ENCODE peak calls at places on chromosomes 4 and X, in ten cellular contexts. Y, X, P, N, C, T, H, A, I and E are unnamed samples.

GRCh38 chrX:25873196-25873595 is 264.9 kb upstream of the MAGEB18 start:
- DNase-seq in Y (no peak), X (no peak), T (peak; percentile 95), P (no peak), H (no peak), A (peak; percentile 45), C (no peak), I (peak; percentile 57), N (no peak), E (no peak)

GRCh38 chr4:117692538-117692937 is 341.7 kb upstream of the NDST3 start:
- DNase-seq in H (no peak), P (no peak), I (no peak), Y (no peak), A (no peak), C (no peak), X (no peak), N (no peak), T (no peak), E (no peak)

GRCh38 chr4:112704991-112705845 is 68.3 kb downstream of the LARP7 start:
- DNase-seq in P (peak; percentile 18), A (peak; percentile 52), X (peak; percentile 24), H (no peak), Y (peak; percentile 58), I (peak; percentile 18), T (peak; percentile 74), N (peak; percentile 87), C (peak; percentile 46), E (peak; percentile 75)

GRCh38 chrX:37712458-37712857 is 26.9 kb downstream of the XK start:
- DNase-seq in N (no peak), C (no peak), P (no peak), X (no peak), I (no peak), T (peak; percentile 60), Y (no peak), H (no peak), A (peak; percentile 4), E (peak; percentile 21)

GRCh38 chrX:44829836-44830235 is 14.0 kb upstream of the DUSP21 start:
- DNase-seq in I (no peak), C (no peak), Y (no peak), H (no peak), X (no peak), N (no peak), P (no peak), A (no peak), T (no peak), E (no peak)

GRCh38 chrX:72247206-72247944 is 8.5 kb upstream of the ERCC6L start:
- DNase-seq in I (no peak), N (peak; percentile 52), H (no peak), C (no peak), X (no peak), T (no peak), A (peak; percentile 51), P (no peak), Y (peak; percentile 27), E (no peak)

GRCh38 chrX:105314468-105314867 is 94.0 kb upstream of the TEX13A start:
- DNase-seq in A (peak; percentile 66), C (no peak), H (no peak), I (no peak), Y (peak; percentile 23), N (no peak), X (no peak), T (peak; percentile 79), P (no peak), E (peak; percentile 34)

GRCh38 chr4:154231796-154232478 is 259.7 kb downstream of the DCHS2 start:
- DNase-seq in C (no peak), Y (no peak), I (no peak), A (no peak), T (no peak), P (no peak), X (no peak), H (no peak), N (no peak), E (no peak)

GRCh38 chr4:80189956-80190671 is 7.2 kb upstream of the PRDM8 start:
- DNase-seq in C (no peak), A (peak; percentile 58), I (no peak), T (peak; percentile 54), P (no peak), X (no peak), H (no peak), N (no peak), Y (peak; percentile 68), E (no peak)

GRCh38 chr4:22787753-22788389 is 95.1 kb downstream of the GBA3 start:
- DNase-seq in N (no peak), P (no peak), X (no peak), A (no peak), H (no peak), T (no peak), C (no peak), Y (no peak), I (no peak), E (peak; percentile 43)

GRCh38 chr4:123562994-123563745 is 166.6 kb downstream of the SPRY1 start:
- DNase-seq in P (no peak), H (no peak), Y (peak; percentile 34), I (no peak), A (no peak), X (no peak), T (peak; percentile 63), N (no peak), C (no peak), E (no peak)

GRCh38 chrX:51814066-51814465 is 70.8 kb downstream of the GSPT2 start:
- DNase-seq in C (no peak), Y (no peak), X (no peak), P (no peak), T (no peak), N (no peak), I (no peak), H (no peak), A (no peak), E (no peak)

GRCh38 chrX:15820106-15821073 is 30.1 kb downstream of the ZRSR2 start:
- DNase-seq in X (no peak), I (no peak), Y (peak; percentile 71), H (no peak), T (no peak), C (no peak), N (no peak), P (no peak), A (peak; percentile 56), E (peak; percentile 17)

GRCh38 chrX:11641368-11641767 is 24.4 kb downstream of the ARHGAP6 start:
- DNase-seq in X (no peak), I (no peak), C (no peak), Y (no peak), T (no peak), P (no peak), H (no peak), A (peak; percentile 52), N (no peak), E (no peak)

GRCh38 chr4:188042191-188042590 is 46.6 kb downstream of the ZFP42 start:
- DNase-seq in H (no peak), I (no peak), C (no peak), P (no peak), T (no peak), Y (no peak), A (no peak), N (no peak), X (no peak), E (no peak)

GRCh38 chr4:125750827-125751466 is 436.2 kb downstream of the FAT4 start:
- DNase-seq in P (peak; percentile 17), Y (peak; percentile 54), N (peak; percentile 51), X (no peak), A (peak; percentile 69), I (no peak), C (no peak), H (no peak), T (no peak), E (peak; percentile 63)

GRCh38 chr4:10186228-10187214 is 69.9 kb upstream of the WDR1 start:
- DNase-seq in A (no peak), Y (no peak), T (no peak), C (no peak), X (no peak), H (no peak), I (no peak), P (no peak), N (peak; percentile 14), E (no peak)

GRCh38 chr4:119103263-119103662 is 32.4 kb upstream of the MYOZ2 start:
- DNase-seq in P (peak; percentile 69), T (peak; percentile 96), X (peak; percentile 50), N (no peak), C (no peak), H (no peak), A (peak; percentile 99), Y (peak; percentile 99), I (peak; percentile 99), E (peak; percentile 97)

GRCh38 chr4:113435893-113436292 is 325.6 kb downstream of the CAMK2D start:
- DNase-seq in I (peak; percentile 69), H (no peak), A (peak; percentile 83), N (no peak), P (no peak), C (peak; percentile 16), Y (peak; percentile 75), X (no peak), T (peak; percentile 91), E (peak; percentile 92)

GRCh38 chrX:113947548-113947947 is 636.3 kb upstream of the HTR2C start:
- DNase-seq in X (no peak), C (no peak), Y (no peak), H (no peak), P (no peak), I (no peak), A (no peak), N (peak; percentile 18), T (peak; percentile 6), E (no peak)
- TF ChIP-seq CTCF in X (no peak), C (no peak), Y (no peak), H (no peak), P (no peak), I (peak; percentile 12), A (no peak), N (no peak), T (peak; percentile 6), E (no peak)

GRCh38 chrX:69538321-69538876 is 34.3 kb downstream of the NALF2 start:
- DNase-seq in N (peak; percentile 77), Y (peak; percentile 16), C (peak; percentile 83), X (peak; percentile 78), H (peak; percentile 59), I (no peak), P (peak; percentile 70), A (peak; percentile 58), T (peak; percentile 62), E (peak; percentile 19)
- H3K4me3 ChIP-seq in N (peak overlapping the region; percentile 15), Y (no peak overlapping the region), C (peak overlapping the region; percentile 59), X (peak overlapping the region; percentile 66), H (no peak overlapping the region), I (peak overlapping the region; percentile 33), P (peak overlapping the region; percentile 55), A (peak overlapping the region; percentile 27), T (peak overlapping the region; percentile 36), E (peak overlapping the region; percentile 29)

GRCh38 chrX:153689654-153690465 is 2.1 kb downstream of the SLC6A8 start:
- DNase-seq in P (no peak), A (no peak), X (no peak), Y (peak; percentile 23), H (no peak), T (peak; percentile 55), I (no peak), C (no peak), N (no peak), E (no peak)
- TF ChIP-seq CTCF in P (no peak), A (no peak), X (no peak), Y (no peak), H (no peak), T (peak; percentile 21), I (peak; percentile 24), C (no peak), N (no peak), E (peak; percentile 4)

DNA sequence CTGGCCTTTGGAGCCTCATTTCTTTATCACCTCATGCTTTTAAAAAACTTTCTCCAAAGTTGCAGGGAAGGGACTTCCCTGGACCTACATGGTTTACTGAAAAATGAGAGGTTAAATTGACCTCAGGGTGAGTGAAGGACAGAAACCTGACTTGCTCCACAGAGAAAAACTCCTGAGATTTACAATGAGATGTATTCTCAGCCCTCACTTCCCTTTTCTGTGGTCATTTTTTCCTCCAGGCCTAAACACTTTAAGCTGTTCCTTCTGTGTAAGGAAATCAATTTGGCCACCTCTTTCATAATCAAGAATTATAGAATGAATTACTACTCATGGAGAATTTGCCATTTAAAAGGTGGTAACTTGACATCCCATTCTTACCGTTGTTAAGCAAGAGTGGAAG is 77.9 kb downstream of the HPGD start:
- DNase-seq in C (no peak), N (no peak), Y (no peak), I (no peak), A (no peak), P (no peak), T (no peak), X (no peak), H (no peak), E (no peak)
- H3K4me3 ChIP-seq in C (no peak overlapping the region), N (no peak overlapping the region), Y (no peak overlapping the region), I (no peak overlapping the region), A (no peak overlapping the region), P (no peak overlapping the region), T (no peak overlapping the region), X (no peak overlapping the region), H (no peak overlapping the region), E (no peak overlapping the region)